ENCODE peak calls at places on chromosomes 6 and 20, in five cellular contexts. U is GM10248, L is T1000, Z is HT-29, P is psoas muscle. Y is an unnamed sample.

GRCh38 chr6:158499601-158500000 is 60.3 kb upstream of the TMEM181 start:
- DNase-seq in U (no peak), L (no peak), Z (no peak), P (no peak), Y (no peak)

GRCh38 chr6:118152524-118152923 is 245.5 kb downstream of the SLC35F1 start:
- DNase-seq in U (no peak), L (no peak), Z (no peak), P (no peak), Y (no peak)

GRCh38 chr6:14849224-14849623 is 396.6 kb upstream of the JARID2 start:
- DNase-seq in U (no peak), L (no peak), Z (no peak), P (no peak), Y (no peak)

GRCh38 chr20:21391495-21392298 is 5.6 kb downstream of the NKX2-4 start:
- DNase-seq in U (peak), L (no peak), Z (no peak), P (no peak), Y (no peak)

GRCh38 chr6:111875741-111876140 is 2.5 kb upstream of the FYN start:
- DNase-seq in U (no peak), L (no peak), Z (no peak), P (no peak), Y (no peak)

GRCh38 chr6:97394160-97394748 is 111.2 kb upstream of the MMS22L start:
- DNase-seq in U (peak), L (no peak), Z (peak), P (no peak), Y (peak)

GRCh38 chr20:9978395-9979004 is 56.3 kb upstream of the ANKEF1 start:
- DNase-seq in U (peak), L (peak), Z (peak), P (no peak), Y (peak)

GRCh38 chr6:56532766-56533551 is 109.7 kb downstream of the DST start:
- DNase-seq in U (no peak), L (no peak), Z (no peak), P (no peak), Y (no peak)

GRCh38 chr6:43378631-43379030 is 9.2 kb upstream of the ZNF318 start:
- DNase-seq in U (no peak), L (no peak), Z (no peak), P (no peak), Y (peak)

GRCh38 chr6:22766979-22767378 is 197.6 kb downstream of the HDGFL1 start:
- DNase-seq in U (no peak), L (no peak), Z (no peak), P (no peak), Y (no peak)

GRCh38 chr6:2021713-2022125 is 223.7 kb downstream of the GMDS start:
- DNase-seq in U (no peak), L (no peak), Z (peak), P (peak), Y (peak)

GRCh38 chr6:81773887-81774286 is 21.4 kb upstream of the TENT5A start:
- DNase-seq in U (no peak), L (no peak), Z (no peak), P (no peak), Y (no peak)

GRCh38 chr6:106757267-106757666 is 127.9 kb downstream of the QRSL1 start:
- DNase-seq in U (no peak), L (no peak), Z (no peak), P (no peak), Y (no peak)

GRCh38 chr20:58184984-58185383 is 43.5 kb downstream of the ANKRD60 start:
- DNase-seq in U (no peak), L (no peak), Z (no peak), P (no peak), Y (no peak)

GRCh38 chr6:33806795-33807194 is 3.0 kb upstream of the MLN start:
- DNase-seq in U (no peak), L (no peak), Z (no peak), P (no peak), Y (no peak)

GRCh38 chr6:52074155-52074554 is 13.3 kb downstream of the PKHD1 start:
- DNase-seq in U (no peak), L (no peak), Z (no peak), P (no peak), Y (no peak)

GRCh38 chr6:6003334-6004146 is 3.2 kb downstream of the NRN1 start:
- DNase-seq in U (no peak), L (no peak), Z (no peak), P (no peak), Y (peak)

GRCh38 chr6:87297115-87297514 is 25.3 kb upstream of the SMIM8 start:
- DNase-seq in U (no peak), L (no peak), Z (no peak), P (no peak), Y (no peak)

GRCh38 chr6:45472383-45472782 is 94.6 kb upstream of the SUPT3H start:
- DNase-seq in U (no peak), L (no peak), Z (no peak), P (no peak), Y (no peak)

GRCh38 chr20:24389686-24390085 is 79.7 kb upstream of the SYNDIG1 start:
- DNase-seq in U (no peak), L (no peak), Z (no peak), P (no peak), Y (no peak)

GRCh38 chr6:27145731-27146455 is 101.6 kb upstream of the PRSS16 start:
- DNase-seq in U (peak), L (peak), Z (peak), P (peak), Y (peak)

GRCh38 chr6:11606287-11606686 is 68.7 kb downstream of the TMEM170B start:
- DNase-seq in U (no peak), L (no peak), Z (no peak), P (no peak), Y (no peak)

GRCh38 chr20:61184194-61184593 is 67.9 kb upstream of the CDH4 start:
- DNase-seq in U (no peak), L (no peak), Z (no peak), P (no peak), Y (no peak)

GRCh38 chr6:81614292-81614691 is 138.2 kb downstream of the TENT5A start:
- DNase-seq in U (no peak), L (no peak), Z (peak), P (no peak), Y (no peak)

GRCh38 chr6:4743026-4743425 is 33.2 kb upstream of the CDYL start:
- DNase-seq in U (no peak), L (no peak), Z (no peak), P (no peak), Y (no peak)

GRCh38 chr20:3654326-3655031 is 8.7 kb downstream of the GFRA4 start:
- DNase-seq in U (no peak), L (no peak), Z (no peak), P (no peak), Y (no peak)

GRCh38 chr6:15551798-15552197 is 111.0 kb downstream of the DTNBP1 start:
- DNase-seq in U (no peak), L (no peak), Z (no peak), P (no peak), Y (no peak)

GRCh38 chr20:51044796-51045195 is 21.9 kb upstream of the KCNG1 start:
- DNase-seq in U (no peak), L (no peak), Z (no peak), P (no peak), Y (no peak)

GRCh38 chr20:46720776-46721425 is 11.5 kb downstream of the SLC2A10 start:
- DNase-seq in U (no peak), L (no peak), Z (no peak), P (no peak), Y (no peak)

GRCh38 chr6:11700118-11700718 is 78.4 kb downstream of the ADTRP start:
- DNase-seq in U (peak), L (no peak), Z (peak), P (no peak), Y (no peak)

GRCh38 chr6:42627674-42628073 is 63.8 kb downstream of the UBR2 start:
- DNase-seq in U (no peak), L (no peak), Z (no peak), P (no peak), Y (no peak)

GRCh38 chr20:47220161-47220582 is 136.3 kb downstream of the ZMYND8 start:
- DNase-seq in U (peak), L (no peak), Z (peak), P (peak), Y (peak)

Y was measured in NCI-H524.